ENCODE peak calls at places on chromosomes 2 and 18, in eight cellular contexts. R is stimulated activated CD8-positive, alpha-beta memory T cell treated with anti-CD3 and anti-CD28 coated beads, Interleukin-7, amount 100 ng/mL, for 4 hours; G is tibial artery; I is ureter; E is kidney; Q is SHP77; P is CD8-positive, alpha-beta T cell; M is iris pigment epithelial cell. C is an unnamed sample.

GRCh38 chr2:234178309-234179030 is 128.0 kb downstream of the SPP2 start:
- DNase-seq in R (no peak), G (no peak), I (no peak), E (no peak), Q (peak), P (no peak), M (peak), C (no peak)

GRCh38 chr2:156334496-156335478 is 2.3 kb upstream of the NR4A2 start:
- DNase-seq in R (peak), G (peak), I (peak), E (peak), Q (peak), P (peak), M (peak), C (peak)

GRCh38 chr2:27184115-27184514 is 27.7 kb upstream of the ATRAID start:
- DNase-seq in R (no peak), G (peak), I (no peak), E (no peak), Q (no peak), P (no peak), M (peak), C (no peak)

GRCh38 chr2:197803033-197803444 is 1.4 kb upstream of the PLCL1 start:
- DNase-seq in R (no peak), G (no peak), I (no peak), E (no peak), Q (peak), P (no peak), M (peak), C (peak)

GRCh38 chr18:63311481-63312409 is 7.8 kb downstream of the BCL2 start:
- DNase-seq in R (no peak), G (no peak), I (no peak), E (no peak), Q (no peak), P (no peak), M (no peak), C (no peak)

GRCh38 chr18:10771053-10771709 is 245.4 kb downstream of the NAPG start:
- DNase-seq in R (no peak), G (no peak), I (no peak), E (no peak), Q (no peak), P (no peak), M (peak), C (no peak)

GRCh38 chr18:44733069-44733753 is 52.5 kb downstream of the SETBP1 start:
- DNase-seq in R (no peak), G (no peak), I (no peak), E (no peak), Q (no peak), P (no peak), M (peak), C (peak)

GRCh38 chr18:48442761-48443160 is 33.6 kb upstream of the ZBTB7C start:
- DNase-seq in R (no peak), G (no peak), I (no peak), E (no peak), Q (no peak), P (no peak), M (no peak), C (no peak)

GRCh38 chr18:13296868-13297574 is 78.5 kb downstream of the LDLRAD4 start:
- DNase-seq in R (no peak), G (no peak), I (no peak), E (no peak), Q (no peak), P (no peak), M (no peak), C (no peak)

GRCh38 chr2:25690058-25690457 is 16.7 kb upstream of the DTNB start:
- DNase-seq in R (no peak), G (peak), I (peak), E (no peak), Q (no peak), P (no peak), M (peak), C (no peak)

GRCh38 chr2:88099798-88100488 is 27.9 kb downstream of the FABP1 start:
- DNase-seq in R (no peak), G (no peak), I (no peak), E (no peak), Q (no peak), P (no peak), M (peak), C (no peak)

GRCh38 chr2:53881360-53881759 is 21.6 kb upstream of the GPR75 start:
- DNase-seq in R (no peak), G (no peak), I (no peak), E (no peak), Q (no peak), P (no peak), M (no peak), C (no peak)

GRCh38 chr2:153196378-153197058 is 282.0 kb downstream of the RPRM start:
- DNase-seq in R (no peak), G (no peak), I (no peak), E (peak), Q (no peak), P (no peak), M (no peak), C (no peak)

GRCh38 chr2:174802459-174802858 is 38.2 kb upstream of the CHRNA1 start:
- DNase-seq in R (no peak), G (no peak), I (no peak), E (no peak), Q (no peak), P (no peak), M (peak), C (peak)

GRCh38 chr2:23145460-23145859 is 239.5 kb upstream of the KLHL29 start:
- DNase-seq in R (no peak), G (no peak), I (no peak), E (no peak), Q (no peak), P (no peak), M (no peak), C (no peak)